ENCODE peak calls at places on chromosome 2, in four cellular contexts. One of them, this sample, is unnamed. For H3K4me1, the result is how much of the 10 kb centered on the place peaks cover.

GRCh38 chr2:119940856-119941255 is 72.0 kb upstream of the EPB41L5 start:
- DNase-seq in HCT116: no peak
- DNase-seq in K562: no peak
- DNase-seq in HepG2: no peak
- DNase-seq in this sample: no peak

GRCh38 chr2:139518276-139518675 is 738.1 kb upstream of the NXPH2 start:
- DNase-seq in HCT116: no peak
- DNase-seq in K562: no peak
- DNase-seq in HepG2: no peak
- DNase-seq in this sample: no peak

GRCh38 chr2:74880054-74880728 is 46.3 kb downstream of the HK2 start:
- DNase-seq in HCT116: no peak
- DNase-seq in K562: no peak
- DNase-seq in HepG2: no peak
- DNase-seq in this sample: no peak

GRCh38 chr2:31129835-31130561 is 8.2 kb downstream of the GALNT14 start:
- DNase-seq in HCT116: no peak
- DNase-seq in K562: no peak
- DNase-seq in HepG2: no peak
- DNase-seq in this sample: peak

GRCh38 chr2:205484717-205485116 is 197.6 kb upstream of the NRP2 start:
- DNase-seq in HCT116: no peak
- DNase-seq in K562: no peak
- DNase-seq in HepG2: no peak
- DNase-seq in this sample: no peak

GRCh38 chr2:16068233-16068940 is 128.0 kb downstream of the MYCN start:
- DNase-seq in HCT116: no peak
- DNase-seq in K562: no peak
- DNase-seq in HepG2: peak
- DNase-seq in this sample: no peak

GRCh38 chr2:172472441-172473051 is 45.2 kb downstream of the ITGA6 start:
- DNase-seq in HCT116: no peak
- DNase-seq in K562: no peak
- DNase-seq in HepG2: no peak
- DNase-seq in this sample: no peak

GRCh38 chr2:7829241-7829640 is 852.6 kb upstream of the ID2 start:
- DNase-seq in HCT116: no peak
- DNase-seq in K562: no peak
- DNase-seq in HepG2: no peak
- DNase-seq in this sample: no peak

GRCh38 chr2:18159899-18160298 is 281.4 kb downstream of the KCNS3 start:
- DNase-seq in HCT116: no peak
- DNase-seq in K562: no peak
- DNase-seq in HepG2: no peak
- DNase-seq in this sample: no peak

GRCh38 chr2:149827585-149828156 is 240.1 kb upstream of the MMADHC start:
- DNase-seq in HCT116: no peak
- DNase-seq in K562: no peak
- DNase-seq in HepG2: no peak
- DNase-seq in this sample: no peak

GRCh38 chr2:148813603-148814065 is 61.4 kb upstream of the KIF5C start:
- DNase-seq in HCT116: no peak
- DNase-seq in K562: peak
- DNase-seq in HepG2: no peak
- DNase-seq in this sample: peak

GRCh38 chr2:178282075-178282474 is 87.8 kb downstream of the OSBPL6 start:
- DNase-seq in HCT116: no peak
- DNase-seq in K562: no peak
- DNase-seq in HepG2: no peak
- DNase-seq in this sample: peak

GRCh38 chr2:237304763-237305514 is 109.0 kb downstream of the COL6A3 start:
- DNase-seq in HCT116: peak
- DNase-seq in K562: no peak
- DNase-seq in HepG2: no peak
- DNase-seq in this sample: no peak

GRCh38 chr2:64859208-64860161 is 129.7 kb upstream of the SLC1A4 start:
- DNase-seq in HCT116: peak
- DNase-seq in K562: peak
- DNase-seq in HepG2: no peak
- DNase-seq in this sample: peak

GRCh38 chr2:98016908-98017700 is 21.4 kb upstream of the TMEM131 start:
- DNase-seq in HCT116: no peak
- DNase-seq in K562: no peak
- DNase-seq in HepG2: no peak
- DNase-seq in this sample: no peak

GRCh38 chr2:71071681-71072398 is 3.4 kb downstream of the NAGK start:
- DNase-seq in HCT116: no peak
- DNase-seq in K562: no peak
- DNase-seq in HepG2: no peak
- DNase-seq in this sample: peak

GRCh38 chr2:15584767-15585469 is 6.8 kb upstream of the DDX1 start:
- DNase-seq in HCT116: no peak
- DNase-seq in K562: no peak
- DNase-seq in HepG2: no peak
- DNase-seq in this sample: no peak

GRCh38 chr2:88265352-88265960 is 95.3 kb downstream of the THNSL2 start:
- DNase-seq in HCT116: peak
- DNase-seq in K562: peak
- DNase-seq in HepG2: peak
- DNase-seq in this sample: no peak

GRCh38 chr2:196453613-196454047 is 185.9 kb upstream of the CCDC150 start:
- DNase-seq in HCT116: peak
- DNase-seq in K562: peak
- DNase-seq in HepG2: peak
- DNase-seq in this sample: peak

GRCh38 chr2:20172273-20173052 is 52.5 kb downstream of the SDC1 start:
- DNase-seq in HCT116: no peak
- DNase-seq in K562: no peak
- DNase-seq in HepG2: peak
- DNase-seq in this sample: peak

GRCh38 chr2:42809876-42810125 is 17.4 kb upstream of the HAAO start:
- DNase-seq in HCT116: peak
- DNase-seq in K562: peak
- DNase-seq in HepG2: peak
- DNase-seq in this sample: peak

GRCh38 chr2:118249531-118249930 is 161.3 kb downstream of the INSIG2 start:
- DNase-seq in HCT116: no peak
- DNase-seq in K562: no peak
- DNase-seq in HepG2: no peak
- DNase-seq in this sample: peak

GRCh38 chr2:69397234-69397633 is 10.2 kb upstream of the GFPT1 start:
- DNase-seq in HCT116: no peak
- DNase-seq in K562: no peak
- DNase-seq in HepG2: peak
- DNase-seq in this sample: no peak

GRCh38 chr2:64405476-64406406 is 48.2 kb upstream of the LGALSL start:
- DNase-seq in HCT116: no peak
- DNase-seq in K562: no peak
- DNase-seq in HepG2: no peak
- DNase-seq in this sample: no peak

GRCh38 chr2:239087041-239087710 is 239.3 kb downstream of the TWIST2 start:
- DNase-seq in HCT116: no peak
- DNase-seq in K562: no peak
- DNase-seq in HepG2: no peak
- DNase-seq in this sample: no peak

GRCh38 chr2:159573294-159573693 is 43.1 kb downstream of the BAZ2B start:
- DNase-seq in HCT116: no peak
- DNase-seq in K562: no peak
- DNase-seq in HepG2: no peak
- DNase-seq in this sample: no peak

GRCh38 chr2:227360351-227360750 is 18.8 kb downstream of the TM4SF20 start:
- DNase-seq in HCT116: no peak
- DNase-seq in K562: no peak
- DNase-seq in HepG2: no peak
- DNase-seq in this sample: no peak

GRCh38 chr2:165646321-165646801 is 147.7 kb downstream of the GALNT3 start:
- DNase-seq in HCT116: no peak
- DNase-seq in K562: no peak
- DNase-seq in HepG2: no peak
- DNase-seq in this sample: no peak

GRCh38 chr2:55802067-55802466 is 108.4 kb upstream of the PNPT1 start:
- DNase-seq in HCT116: no peak
- DNase-seq in K562: no peak
- DNase-seq in HepG2: no peak
- DNase-seq in this sample: no peak

GRCh38 chr2:197839327-197839726 is 34.9 kb downstream of the PLCL1 start:
- DNase-seq in HCT116: no peak
- DNase-seq in K562: no peak
- DNase-seq in HepG2: no peak
- DNase-seq in this sample: no peak

GRCh38 chr2:180125245-180125962 is 118.3 kb upstream of the CWC22 start:
- DNase-seq in HCT116: peak
- DNase-seq in K562: no peak
- DNase-seq in HepG2: peak
- DNase-seq in this sample: peak

GRCh38 chr2:191686079-191686478 is 8.1 kb downstream of the NABP1 start:
- DNase-seq in HCT116: no peak
- DNase-seq in K562: no peak
- DNase-seq in HepG2: no peak
- DNase-seq in this sample: no peak

GRCh38 chr2:53233759-53234547 is 533.7 kb upstream of the CHAC2 start:
- DNase-seq in HCT116: no peak
- DNase-seq in K562: no peak
- DNase-seq in HepG2: no peak
- DNase-seq in this sample: peak

GRCh38 chr2:240463866-240464481 is 28.5 kb downstream of the GPC1 start:
- DNase-seq in HCT116: no peak
- DNase-seq in K562: no peak
- DNase-seq in HepG2: no peak
- DNase-seq in this sample: no peak

GRCh38 chr2:70753031-70753430 is 15.0 kb downstream of the ADD2 start:
- DNase-seq in HCT116: no peak
- DNase-seq in K562: no peak
- DNase-seq in HepG2: no peak
- DNase-seq in this sample: no peak

GRCh38 chr2:174169372-174169771 is 79.0 kb downstream of the OLA1 start:
- DNase-seq in HCT116: no peak
- DNase-seq in K562: no peak
- DNase-seq in HepG2: no peak
- DNase-seq in this sample: no peak

GRCh38 chr2:99868260-99868659 is 274.1 kb downstream of the AFF3 start:
- DNase-seq in HCT116: no peak
- DNase-seq in K562: no peak
- DNase-seq in HepG2: no peak
- DNase-seq in this sample: no peak

GRCh38 chr2:173747037-173747436 is 218.1 kb downstream of the SP3 start:
- DNase-seq in HCT116: no peak
- DNase-seq in K562: no peak
- DNase-seq in HepG2: no peak
- DNase-seq in this sample: no peak

GRCh38 chr2:29253495-29253894 is 138.3 kb downstream of the CLIP4 start:
- DNase-seq in HCT116: no peak
- DNase-seq in K562: no peak
- DNase-seq in HepG2: no peak
- DNase-seq in this sample: no peak

DNA sequence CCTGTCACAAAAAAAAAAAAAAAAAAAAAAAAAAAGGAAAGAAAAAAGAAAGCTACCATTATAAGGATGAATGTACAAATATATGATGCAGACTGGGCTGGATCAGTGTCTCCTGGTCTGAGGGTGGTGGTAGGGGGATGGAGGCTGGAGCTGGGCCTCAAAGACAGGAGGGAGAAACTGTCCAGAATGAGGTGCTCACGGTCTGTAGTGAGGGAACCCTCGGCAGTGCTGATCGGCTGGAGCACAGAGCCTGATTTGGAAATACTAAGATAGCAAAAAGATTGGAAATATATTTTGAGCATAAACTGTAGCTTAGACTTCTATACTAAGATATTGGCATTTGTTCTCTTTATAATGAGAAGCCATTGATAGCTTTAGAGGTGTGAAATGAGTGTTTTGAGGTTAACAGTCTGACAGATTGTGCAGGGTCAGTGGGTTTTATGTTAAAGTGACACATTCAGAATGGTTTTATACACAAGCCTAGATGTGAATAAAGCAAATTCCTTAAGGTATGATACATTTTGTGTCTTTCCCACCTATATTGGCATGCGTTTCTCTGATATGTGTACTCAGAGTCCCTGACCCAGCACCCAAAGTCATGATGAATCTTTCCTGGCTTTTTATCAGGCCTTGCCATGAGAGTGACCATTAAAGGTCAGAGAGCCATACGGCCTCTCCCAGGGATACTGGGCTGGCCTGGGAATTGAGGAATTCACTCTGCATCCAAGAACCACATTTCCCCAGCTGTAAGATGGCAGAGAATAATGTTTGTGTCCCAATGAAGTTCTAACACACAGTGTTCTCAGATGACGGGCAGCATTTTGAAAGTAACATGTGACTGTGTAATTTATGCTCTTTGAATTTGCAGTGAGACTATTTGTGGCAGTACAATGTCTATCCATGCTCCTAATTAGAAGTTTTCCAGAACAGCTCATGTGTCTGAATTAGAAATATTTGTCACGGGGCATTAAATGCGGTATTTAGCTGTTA is 7.7 kb upstream of the SLC3A1 start:
- DNase-seq in HCT116: no peak
- DNase-seq in K562: no peak
- DNase-seq in HepG2: no peak
- DNase-seq in this sample: no peak
- TF ChIP-seq REST in HCT116: no peak
- TF ChIP-seq REST in K562: no peak
- TF ChIP-seq REST in HepG2: no peak
- TF ChIP-seq REST in this sample: no peak

GRCh38 chr2:25305809-25306208 is 35.9 kb downstream of the DNMT3A start:
- DNase-seq in HCT116: no peak
- DNase-seq in K562: no peak
- DNase-seq in HepG2: no peak
- DNase-seq in this sample: no peak
- H3K4me1 ChIP-seq in HCT116: under half
- H3K4me1 ChIP-seq in K562: under half
- H3K4me1 ChIP-seq in HepG2: under half
- H3K4me1 ChIP-seq in this sample: under half

GRCh38 chr2:218028189-218028495 is 25.3 kb upstream of the TNS1 start:
- DNase-seq in HCT116: no peak
- DNase-seq in K562: no peak
- DNase-seq in HepG2: no peak
- DNase-seq in this sample: no peak
- H3K27ac ChIP-seq in HCT116: no peak
- H3K27ac ChIP-seq in K562: no peak
- H3K27ac ChIP-seq in HepG2: no peak
- H3K27ac ChIP-seq in this sample: no peak

DNA sequence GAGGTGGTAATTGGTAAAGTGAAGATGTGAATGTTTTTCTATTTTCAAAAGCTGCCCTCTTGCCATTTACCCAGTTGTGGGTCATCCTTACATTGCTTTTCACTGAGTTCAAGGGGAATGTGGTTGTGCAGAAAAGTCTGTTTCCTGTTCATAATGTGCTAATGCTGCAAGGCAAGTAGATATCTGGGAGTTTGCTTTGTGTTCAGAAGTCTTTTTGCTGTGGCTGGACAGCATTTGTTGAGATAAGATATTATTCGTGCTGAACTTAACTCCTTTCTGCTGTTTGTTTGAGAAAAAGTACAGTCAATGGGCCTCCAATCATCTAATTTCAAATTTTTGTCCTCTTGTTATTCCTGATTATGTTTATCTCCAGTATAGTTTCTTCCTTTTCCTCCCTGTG is 263.2 kb downstream of the LTBP1 start:
- DNase-seq in HCT116: no peak
- DNase-seq in K562: no peak
- DNase-seq in HepG2: no peak
- DNase-seq in this sample: no peak
- TF ChIP-seq REST in HCT116: no peak
- TF ChIP-seq REST in K562: no peak
- TF ChIP-seq REST in HepG2: no peak
- TF ChIP-seq REST in this sample: no peak

GRCh38 chr2:208213508-208214120 is 23.8 kb upstream of the C2orf80 start:
- DNase-seq in HCT116: no peak
- DNase-seq in K562: no peak
- DNase-seq in HepG2: no peak
- DNase-seq in this sample: no peak
- H3K4me1 ChIP-seq in HCT116: under half
- H3K4me1 ChIP-seq in K562: under half
- H3K4me1 ChIP-seq in HepG2: under half
- H3K4me1 ChIP-seq in this sample: under half